ENCODE peak calls at places on chromosomes 3 and 15, in four cellular contexts. B is heart right ventricle, U is IMR-90, O is fibroblast of lung. W is an unnamed sample. For H3K36me3, the result is how much of the 10 kb centered on the place peaks cover.

GRCh38 chr3:52983336-52983807 is 62.5 kb downstream of the SFMBT1 start:
- DNase-seq in B (no peak), O (no peak), U (no peak), W (no peak)

GRCh38 chr3:12990781-12991480 is 82.3 kb downstream of the IQSEC1 start:
- DNase-seq in U (peak), B (no peak), O (peak), W (no peak)

GRCh38 chr3:108412351-108412750 is 98.0 kb downstream of the MYH15 start:
- DNase-seq in O (no peak), U (no peak), B (no peak), W (no peak)

GRCh38 chr3:74651239-74651638 is 36.8 kb upstream of the CNTN3 start:
- DNase-seq in U (peak), O (peak), B (no peak), W (peak)

GRCh38 chr3:7585052-7585451 is 724.1 kb downstream of the GRM7 start:
- DNase-seq in U (no peak), B (no peak), O (no peak), W (no peak)

GRCh38 chr3:172065967-172066762 is 26.8 kb downstream of the FNDC3B start:
- DNase-seq in O (peak), U (peak), B (no peak), W (no peak)

GRCh38 chr3:153087595-153088566 is 74.1 kb upstream of the RAP2B start:
- DNase-seq in O (peak), B (no peak), U (peak), W (peak)

GRCh38 chr3:45592830-45593707 is 1.5 kb upstream of the LIMD1 start:
- DNase-seq in O (peak), U (peak), B (peak), W (peak)

GRCh38 chr15:49145651-49146609 is 9.5 kb downstream of the COPS2 start:
- DNase-seq in O (peak), U (peak), B (no peak), W (no peak)

GRCh38 chr15:89299896-89300295 is 34.7 kb downstream of the POLG start:
- DNase-seq in B (no peak), U (peak), O (peak), W (no peak)

GRCh38 chr3:62252614-62253147 is 120.7 kb downstream of the FEZF2 start:
- DNase-seq in U (peak), O (peak), B (no peak), W (no peak)

GRCh38 chr3:65979152-65979551 is 59.6 kb downstream of the MAGI1 start:
- DNase-seq in U (peak), B (no peak), O (peak), W (no peak)

GRCh38 chr3:80252113-80252512 is 484.3 kb upstream of the ROBO1 start:
- DNase-seq in O (no peak), U (no peak), B (no peak), W (no peak)
- H3K36me3 ChIP-seq in O (under half), U (under half), B (under half), W (under half)

GRCh38 chr3:95705786-95706418 is 1108.5 kb upstream of the EPHA6 start:
- DNase-seq in B (no peak), U (no peak), O (no peak), W (no peak)
- H3K4me3 ChIP-seq in B (no peak), U (no peak), O (no peak), W (no peak)

DNA sequence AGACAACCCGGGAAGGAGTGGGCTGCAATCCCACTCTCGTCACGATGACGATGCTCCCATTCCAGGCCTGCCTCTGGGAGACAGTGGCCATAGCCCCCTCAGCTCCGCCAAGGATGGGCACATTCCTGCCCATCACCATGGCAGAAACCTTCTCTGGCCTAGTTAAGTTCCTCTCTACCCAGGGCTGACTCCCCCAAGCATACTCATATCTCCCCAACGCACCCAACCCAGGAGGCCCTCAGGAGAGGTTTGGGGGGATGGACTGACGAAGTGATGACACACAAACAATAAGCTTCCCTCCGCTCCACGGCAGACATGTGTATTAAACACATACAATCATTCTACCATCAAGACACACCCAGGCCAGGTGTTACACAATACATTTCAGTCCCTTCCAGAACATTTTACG is 60.1 kb downstream of the VGLL4 start:
- DNase-seq in B (no peak), O (no peak), U (peak), W (no peak)
- H3K27ac ChIP-seq in B (peak), O (peak), U (peak), W (no peak)

DNA sequence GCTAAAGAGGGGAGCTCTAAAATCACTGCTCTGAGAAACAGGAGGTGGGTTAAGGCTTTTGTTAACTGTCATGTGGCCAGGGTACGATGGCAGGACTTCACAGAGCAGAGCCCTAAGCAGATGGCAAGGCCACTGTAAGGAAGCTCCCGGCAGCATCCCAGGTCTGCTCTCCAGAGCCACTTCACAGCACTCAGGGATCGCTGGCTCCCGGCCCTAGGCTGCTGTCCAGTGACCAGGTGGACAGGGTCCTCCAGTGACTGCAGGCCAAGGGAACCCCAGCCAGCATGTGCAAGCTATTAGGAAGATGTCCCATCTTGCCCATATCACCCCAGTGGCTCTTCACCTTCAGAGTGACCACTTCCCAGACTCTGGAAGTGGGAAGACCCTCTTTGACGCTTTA is 10.4 kb downstream of the TMEM41A start:
- DNase-seq in B (no peak), U (no peak), O (no peak), W (no peak)
- H3K36me3 ChIP-seq in B (half or more), U (under half), O (under half), W (under half)

DNA sequence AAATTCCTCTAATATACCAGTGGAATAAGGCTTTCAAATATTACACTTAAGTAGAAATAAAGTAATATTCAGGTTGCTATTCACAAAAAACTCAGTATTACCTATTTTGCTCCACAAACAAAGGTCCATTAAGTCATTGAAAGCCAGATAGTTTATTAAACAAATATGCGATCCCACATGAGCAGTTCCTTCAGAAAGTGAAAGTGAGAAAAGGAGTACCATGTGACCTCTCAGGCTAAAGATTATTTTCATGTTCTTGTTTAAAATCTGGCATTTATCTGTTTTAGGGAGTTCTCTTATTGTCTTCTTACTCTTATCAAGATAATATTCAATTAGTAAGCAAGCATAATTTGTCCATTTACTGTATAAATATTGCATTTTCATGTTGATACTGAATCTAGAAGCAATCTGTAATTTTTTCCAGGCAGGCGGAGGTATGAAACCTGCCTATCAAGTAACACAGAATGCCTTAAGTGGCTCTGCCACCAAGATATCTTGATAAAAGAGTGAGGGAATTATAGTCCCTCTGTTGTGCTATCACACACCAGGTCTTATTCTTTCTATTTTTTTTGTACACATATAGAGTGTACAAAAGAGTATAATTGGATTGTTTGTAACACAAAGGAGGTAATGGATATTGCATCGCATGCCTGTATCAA is 20.1 kb upstream of the PLSCR5 start:
- DNase-seq in O (peak), B (no peak), U (peak), W (no peak)
- H3K4me3 ChIP-seq in O (peak), B (no peak), U (no peak), W (peak)

W was measured in heart left ventricle.